ENCODE peak calls at places on chromosomes 4 and X, in ten cellular contexts. One of them, this sample, is unnamed.

GRCh38 chr4:20026456-20026855 is 225.2 kb upstream of the SLIT2 start:
- DNase-seq in heart right ventricle: no peak
- DNase-seq in GM12865: no peak
- DNase-seq in SK-MEL-5: no peak
- DNase-seq in NCI-H1092: no peak
- DNase-seq in HT1080: no peak
- DNase-seq in naive thymus-derived CD8-positive, alpha-beta T cell: no peak
- DNase-seq in mucosa of gallbladder: no peak
- DNase-seq in colonic mucosa: no peak
- DNase-seq in fibroblast of lung: no peak
- DNase-seq in this sample: no peak

GRCh38 chr4:122854444-122854843 is 27.8 kb downstream of the FGF2 start:
- DNase-seq in heart right ventricle: peak; percentile 23
- DNase-seq in GM12865: no peak
- DNase-seq in SK-MEL-5: no peak
- DNase-seq in NCI-H1092: no peak
- DNase-seq in HT1080: no peak
- DNase-seq in naive thymus-derived CD8-positive, alpha-beta T cell: no peak
- DNase-seq in mucosa of gallbladder: no peak
- DNase-seq in colonic mucosa: no peak
- DNase-seq in fibroblast of lung: peak; percentile 40
- DNase-seq in this sample: no peak

GRCh38 chr4:88163286-88163685 is 4.8 kb upstream of the ABCG2 start:
- DNase-seq in heart right ventricle: no peak
- DNase-seq in GM12865: no peak
- DNase-seq in SK-MEL-5: no peak
- DNase-seq in NCI-H1092: no peak
- DNase-seq in HT1080: no peak
- DNase-seq in naive thymus-derived CD8-positive, alpha-beta T cell: no peak
- DNase-seq in mucosa of gallbladder: no peak
- DNase-seq in colonic mucosa: no peak
- DNase-seq in fibroblast of lung: no peak
- DNase-seq in this sample: peak; percentile 88

GRCh38 chrX:39857780-39858179 is 240.0 kb downstream of the BCOR start:
- DNase-seq in heart right ventricle: no peak
- DNase-seq in GM12865: peak; percentile 45
- DNase-seq in SK-MEL-5: no peak
- DNase-seq in NCI-H1092: no peak
- DNase-seq in HT1080: no peak
- DNase-seq in naive thymus-derived CD8-positive, alpha-beta T cell: no peak
- DNase-seq in mucosa of gallbladder: no peak
- DNase-seq in colonic mucosa: no peak
- DNase-seq in fibroblast of lung: no peak
- DNase-seq in this sample: no peak

GRCh38 chrX:21606037-21606436 is 52.1 kb downstream of the KLHL34 start:
- DNase-seq in heart right ventricle: no peak
- DNase-seq in GM12865: no peak
- DNase-seq in SK-MEL-5: no peak
- DNase-seq in NCI-H1092: no peak
- DNase-seq in HT1080: no peak
- DNase-seq in naive thymus-derived CD8-positive, alpha-beta T cell: no peak
- DNase-seq in mucosa of gallbladder: no peak
- DNase-seq in colonic mucosa: no peak
- DNase-seq in fibroblast of lung: peak; percentile 42
- DNase-seq in this sample: no peak

GRCh38 chr4:53920116-53920515 is 144.3 kb downstream of the CHIC2 start:
- DNase-seq in heart right ventricle: no peak
- DNase-seq in GM12865: no peak
- DNase-seq in SK-MEL-5: no peak
- DNase-seq in NCI-H1092: no peak
- DNase-seq in HT1080: no peak
- DNase-seq in naive thymus-derived CD8-positive, alpha-beta T cell: no peak
- DNase-seq in mucosa of gallbladder: no peak
- DNase-seq in colonic mucosa: no peak
- DNase-seq in fibroblast of lung: no peak
- DNase-seq in this sample: peak; percentile 30

GRCh38 chrX:75155454-75155829 is 641 bp downstream of the ABCB7 start:
- DNase-seq in heart right ventricle: no peak
- DNase-seq in GM12865: peak; percentile 29
- DNase-seq in SK-MEL-5: peak; percentile 2
- DNase-seq in NCI-H1092: no peak
- DNase-seq in HT1080: peak; percentile 0
- DNase-seq in naive thymus-derived CD8-positive, alpha-beta T cell: no peak
- DNase-seq in mucosa of gallbladder: no peak
- DNase-seq in colonic mucosa: no peak
- DNase-seq in fibroblast of lung: peak; percentile 1
- DNase-seq in this sample: peak; percentile 27

GRCh38 chr4:176788971-176789370 is 3.8 kb downstream of the VEGFC start:
- DNase-seq in heart right ventricle: no peak
- DNase-seq in GM12865: no peak
- DNase-seq in SK-MEL-5: no peak
- DNase-seq in NCI-H1092: no peak
- DNase-seq in HT1080: no peak
- DNase-seq in naive thymus-derived CD8-positive, alpha-beta T cell: no peak
- DNase-seq in mucosa of gallbladder: no peak
- DNase-seq in colonic mucosa: no peak
- DNase-seq in fibroblast of lung: no peak
- DNase-seq in this sample: no peak

GRCh38 chr4:67035986-67036385 is 509.3 kb downstream of the CENPC start:
- DNase-seq in heart right ventricle: no peak
- DNase-seq in GM12865: no peak
- DNase-seq in SK-MEL-5: no peak
- DNase-seq in NCI-H1092: no peak
- DNase-seq in HT1080: peak; percentile 2
- DNase-seq in naive thymus-derived CD8-positive, alpha-beta T cell: no peak
- DNase-seq in mucosa of gallbladder: no peak
- DNase-seq in colonic mucosa: no peak
- DNase-seq in fibroblast of lung: no peak
- DNase-seq in this sample: no peak

GRCh38 chr4:139015948-139016451 is 419 bp downstream of the NOCT start:
- DNase-seq in heart right ventricle: peak; percentile 17
- DNase-seq in GM12865: peak; percentile 73
- DNase-seq in SK-MEL-5: no peak
- DNase-seq in NCI-H1092: no peak
- DNase-seq in HT1080: peak; percentile 26
- DNase-seq in naive thymus-derived CD8-positive, alpha-beta T cell: no peak
- DNase-seq in mucosa of gallbladder: peak; percentile 20
- DNase-seq in colonic mucosa: peak; percentile 56
- DNase-seq in fibroblast of lung: peak; percentile 42
- DNase-seq in this sample: peak; percentile 16

GRCh38 chr4:184802203-184803015 is 23.4 kb downstream of the ACSL1 start:
- DNase-seq in heart right ventricle: no peak
- DNase-seq in GM12865: no peak
- DNase-seq in SK-MEL-5: no peak
- DNase-seq in NCI-H1092: no peak
- DNase-seq in HT1080: no peak
- DNase-seq in naive thymus-derived CD8-positive, alpha-beta T cell: no peak
- DNase-seq in mucosa of gallbladder: no peak
- DNase-seq in colonic mucosa: no peak
- DNase-seq in fibroblast of lung: peak; percentile 17
- DNase-seq in this sample: no peak

GRCh38 chrX:65997978-65998717 is 41.7 kb downstream of the VSIG4 start:
- DNase-seq in heart right ventricle: no peak
- DNase-seq in GM12865: no peak
- DNase-seq in SK-MEL-5: no peak
- DNase-seq in NCI-H1092: no peak
- DNase-seq in HT1080: no peak
- DNase-seq in naive thymus-derived CD8-positive, alpha-beta T cell: no peak
- DNase-seq in mucosa of gallbladder: no peak
- DNase-seq in colonic mucosa: no peak
- DNase-seq in fibroblast of lung: no peak
- DNase-seq in this sample: no peak

GRCh38 chrX:111041018-111041462 is 55.0 kb upstream of the PAK3 start:
- DNase-seq in heart right ventricle: no peak
- DNase-seq in GM12865: no peak
- DNase-seq in SK-MEL-5: peak; percentile 4
- DNase-seq in NCI-H1092: peak; percentile 6
- DNase-seq in HT1080: peak; percentile 96
- DNase-seq in naive thymus-derived CD8-positive, alpha-beta T cell: peak; percentile 4
- DNase-seq in mucosa of gallbladder: no peak
- DNase-seq in colonic mucosa: no peak
- DNase-seq in fibroblast of lung: peak; percentile 83
- DNase-seq in this sample: no peak

GRCh38 chrX:42119076-42119475 is 195.7 kb upstream of the CASK start:
- DNase-seq in heart right ventricle: no peak
- DNase-seq in GM12865: no peak
- DNase-seq in SK-MEL-5: peak; percentile 97
- DNase-seq in NCI-H1092: peak; percentile 0
- DNase-seq in HT1080: peak; percentile 92
- DNase-seq in naive thymus-derived CD8-positive, alpha-beta T cell: no peak
- DNase-seq in mucosa of gallbladder: no peak
- DNase-seq in colonic mucosa: no peak
- DNase-seq in fibroblast of lung: peak; percentile 48
- DNase-seq in this sample: peak; percentile 58

GRCh38 chr4:170089743-170090666 is at the start of gene AADAT:
- DNase-seq in heart right ventricle: peak; percentile 74
- DNase-seq in GM12865: peak; percentile 3
- DNase-seq in SK-MEL-5: peak; percentile 79
- DNase-seq in NCI-H1092: peak; percentile 70
- DNase-seq in HT1080: peak; percentile 83
- DNase-seq in naive thymus-derived CD8-positive, alpha-beta T cell: no peak
- DNase-seq in mucosa of gallbladder: peak; percentile 43
- DNase-seq in colonic mucosa: peak; percentile 76
- DNase-seq in fibroblast of lung: peak; percentile 80
- DNase-seq in this sample: peak; percentile 92

GRCh38 chrX:25726539-25726938 is 411.6 kb upstream of the MAGEB18 start:
- DNase-seq in heart right ventricle: no peak
- DNase-seq in GM12865: no peak
- DNase-seq in SK-MEL-5: no peak
- DNase-seq in NCI-H1092: no peak
- DNase-seq in HT1080: peak; percentile 67
- DNase-seq in naive thymus-derived CD8-positive, alpha-beta T cell: no peak
- DNase-seq in mucosa of gallbladder: no peak
- DNase-seq in colonic mucosa: no peak
- DNase-seq in fibroblast of lung: peak; percentile 22
- DNase-seq in this sample: no peak

GRCh38 chr4:5448286-5448685 is 260.1 kb downstream of the EVC2 start:
- DNase-seq in heart right ventricle: no peak
- DNase-seq in GM12865: no peak
- DNase-seq in SK-MEL-5: no peak
- DNase-seq in NCI-H1092: no peak
- DNase-seq in HT1080: no peak
- DNase-seq in naive thymus-derived CD8-positive, alpha-beta T cell: no peak
- DNase-seq in mucosa of gallbladder: no peak
- DNase-seq in colonic mucosa: peak; percentile 6
- DNase-seq in fibroblast of lung: no peak
- DNase-seq in this sample: no peak

GRCh38 chr4:122777846-122778501 is 45.5 kb downstream of the BBS12 start:
- DNase-seq in heart right ventricle: no peak
- DNase-seq in GM12865: no peak
- DNase-seq in SK-MEL-5: no peak
- DNase-seq in NCI-H1092: no peak
- DNase-seq in HT1080: no peak
- DNase-seq in naive thymus-derived CD8-positive, alpha-beta T cell: no peak
- DNase-seq in mucosa of gallbladder: no peak
- DNase-seq in colonic mucosa: no peak
- DNase-seq in fibroblast of lung: peak; percentile 89
- DNase-seq in this sample: no peak

GRCh38 chr4:25702848-25703247 is 47.2 kb downstream of the SLC34A2 start:
- DNase-seq in heart right ventricle: peak; percentile 63
- DNase-seq in GM12865: no peak
- DNase-seq in SK-MEL-5: peak; percentile 73
- DNase-seq in NCI-H1092: peak; percentile 78
- DNase-seq in HT1080: peak; percentile 58
- DNase-seq in naive thymus-derived CD8-positive, alpha-beta T cell: no peak
- DNase-seq in mucosa of gallbladder: no peak
- DNase-seq in colonic mucosa: no peak
- DNase-seq in fibroblast of lung: peak; percentile 19
- DNase-seq in this sample: no peak

GRCh38 chr4:27429260-27429970 is 568.8 kb downstream of the STIM2 start:
- DNase-seq in heart right ventricle: peak; percentile 33
- DNase-seq in GM12865: no peak
- DNase-seq in SK-MEL-5: no peak
- DNase-seq in NCI-H1092: no peak
- DNase-seq in HT1080: peak; percentile 29
- DNase-seq in naive thymus-derived CD8-positive, alpha-beta T cell: no peak
- DNase-seq in mucosa of gallbladder: no peak
- DNase-seq in colonic mucosa: no peak
- DNase-seq in fibroblast of lung: no peak
- DNase-seq in this sample: no peak

GRCh38 chr4:181756451-181756850 is 486.8 kb upstream of the TENM3 start:
- DNase-seq in heart right ventricle: no peak
- DNase-seq in GM12865: no peak
- DNase-seq in SK-MEL-5: peak; percentile 5
- DNase-seq in NCI-H1092: no peak
- DNase-seq in HT1080: no peak
- DNase-seq in naive thymus-derived CD8-positive, alpha-beta T cell: no peak
- DNase-seq in mucosa of gallbladder: no peak
- DNase-seq in colonic mucosa: no peak
- DNase-seq in fibroblast of lung: no peak
- DNase-seq in this sample: peak; percentile 33

GRCh38 chr4:25969374-25969773 is 55.4 kb downstream of the SMIM20 start:
- DNase-seq in heart right ventricle: no peak
- DNase-seq in GM12865: no peak
- DNase-seq in SK-MEL-5: no peak
- DNase-seq in NCI-H1092: no peak
- DNase-seq in HT1080: no peak
- DNase-seq in naive thymus-derived CD8-positive, alpha-beta T cell: no peak
- DNase-seq in mucosa of gallbladder: no peak
- DNase-seq in colonic mucosa: no peak
- DNase-seq in fibroblast of lung: no peak
- DNase-seq in this sample: no peak

GRCh38 chr4:28313729-28314713 is 1453.4 kb downstream of the STIM2 start:
- DNase-seq in heart right ventricle: no peak
- DNase-seq in GM12865: no peak
- DNase-seq in SK-MEL-5: no peak
- DNase-seq in NCI-H1092: no peak
- DNase-seq in HT1080: no peak
- DNase-seq in naive thymus-derived CD8-positive, alpha-beta T cell: no peak
- DNase-seq in mucosa of gallbladder: no peak
- DNase-seq in colonic mucosa: no peak
- DNase-seq in fibroblast of lung: no peak
- DNase-seq in this sample: no peak

GRCh38 chr4:5125326-5125725 is 74.0 kb downstream of the STK32B start:
- DNase-seq in heart right ventricle: no peak
- DNase-seq in GM12865: no peak
- DNase-seq in SK-MEL-5: no peak
- DNase-seq in NCI-H1092: peak; percentile 23
- DNase-seq in HT1080: no peak
- DNase-seq in naive thymus-derived CD8-positive, alpha-beta T cell: no peak
- DNase-seq in mucosa of gallbladder: no peak
- DNase-seq in colonic mucosa: no peak
- DNase-seq in fibroblast of lung: no peak
- DNase-seq in this sample: no peak

GRCh38 chrX:74251006-74251930 is 52.7 kb upstream of the ZCCHC13 start:
- DNase-seq in heart right ventricle: no peak
- DNase-seq in GM12865: no peak
- DNase-seq in SK-MEL-5: peak; percentile 58
- DNase-seq in NCI-H1092: no peak
- DNase-seq in HT1080: no peak
- DNase-seq in naive thymus-derived CD8-positive, alpha-beta T cell: no peak
- DNase-seq in mucosa of gallbladder: peak; percentile 12
- DNase-seq in colonic mucosa: peak; percentile 61
- DNase-seq in fibroblast of lung: peak; percentile 50
- DNase-seq in this sample: peak; percentile 62

GRCh38 chr4:85402371-85402770 is 72.6 kb upstream of the ARHGAP24 start:
- DNase-seq in heart right ventricle: peak; percentile 7
- DNase-seq in GM12865: no peak
- DNase-seq in SK-MEL-5: no peak
- DNase-seq in NCI-H1092: no peak
- DNase-seq in HT1080: peak; percentile 25
- DNase-seq in naive thymus-derived CD8-positive, alpha-beta T cell: no peak
- DNase-seq in mucosa of gallbladder: no peak
- DNase-seq in colonic mucosa: no peak
- DNase-seq in fibroblast of lung: peak; percentile 47
- DNase-seq in this sample: no peak

GRCh38 chrX:41051303-41051702 is 33.9 kb upstream of the USP9X start:
- DNase-seq in heart right ventricle: no peak
- DNase-seq in GM12865: no peak
- DNase-seq in SK-MEL-5: no peak
- DNase-seq in NCI-H1092: no peak
- DNase-seq in HT1080: no peak
- DNase-seq in naive thymus-derived CD8-positive, alpha-beta T cell: no peak
- DNase-seq in mucosa of gallbladder: no peak
- DNase-seq in colonic mucosa: no peak
- DNase-seq in fibroblast of lung: no peak
- DNase-seq in this sample: no peak

GRCh38 chrX:38175140-38175539 is 45.5 kb downstream of the SRPX start:
- DNase-seq in heart right ventricle: no peak
- DNase-seq in GM12865: peak; percentile 29
- DNase-seq in SK-MEL-5: peak; percentile 40
- DNase-seq in NCI-H1092: peak; percentile 42
- DNase-seq in HT1080: peak; percentile 15
- DNase-seq in naive thymus-derived CD8-positive, alpha-beta T cell: no peak
- DNase-seq in mucosa of gallbladder: peak; percentile 15
- DNase-seq in colonic mucosa: peak; percentile 30
- DNase-seq in fibroblast of lung: no peak
- DNase-seq in this sample: peak; percentile 59

This sample was measured in HAP-1.